ENCODE peak calls at places on chromosomes 3 and 15, in seven cellular contexts. S is HepG2; Z is ovary; P is kidney; T is CD8-positive, alpha-beta T cell; G is mammary epithelial cell; I is naive thymus-derived CD4-positive, alpha-beta T cell. V is an unnamed sample. For H3K4me1, the result is how much of the 10 kb centered on the place peaks cover.

GRCh38 chr3:8884630-8885290 is 78.5 kb downstream of the RAD18 start:
- DNase-seq in S (no peak), Z (no peak), P (no peak), T (no peak), G (peak), I (no peak), V (no peak)

GRCh38 chr3:137047240-137047639 is 89.5 kb downstream of the IL20RB start:
- DNase-seq in S (no peak), Z (no peak), P (no peak), T (no peak), G (no peak), I (no peak), V (no peak)

GRCh38 chr3:64494530-64494929 is 193.3 kb downstream of the ADAMTS9 start:
- DNase-seq in S (no peak), Z (no peak), P (no peak), T (no peak), G (no peak), I (no peak), V (no peak)

GRCh38 chr15:71708741-71709140 is 101.6 kb upstream of the NR2E3 start:
- DNase-seq in S (no peak), Z (peak), P (peak), T (no peak), G (no peak), I (no peak), V (no peak)

GRCh38 chr3:78880588-78881461 is 887.0 kb downstream of the ROBO1 start:
- DNase-seq in S (no peak), Z (no peak), P (no peak), T (no peak), G (no peak), I (no peak), V (no peak)

GRCh38 chr15:45377630-45378148 is 655 bp downstream of the GATM start:
- DNase-seq in S (no peak), Z (peak), P (peak), T (no peak), G (no peak), I (no peak), V (peak)

GRCh38 chr3:8283180-8283579 is 218.4 kb upstream of the LMCD1 start:
- DNase-seq in S (no peak), Z (no peak), P (no peak), T (no peak), G (no peak), I (no peak), V (no peak)

GRCh38 chr3:190038050-190038631 is 82.6 kb downstream of the P3H2 start:
- DNase-seq in S (no peak), Z (no peak), P (peak), T (no peak), G (peak), I (no peak), V (peak)

GRCh38 chr15:69976366-69976994 is 121.2 kb downstream of the TLE3 start:
- DNase-seq in S (peak), Z (no peak), P (no peak), T (peak), G (peak), I (no peak), V (no peak)

GRCh38 chr3:128683957-128684356 is 33.3 kb upstream of the RPN1 start:
- DNase-seq in S (no peak), Z (no peak), P (no peak), T (no peak), G (no peak), I (no peak), V (no peak)

GRCh38 chr3:123633530-123633929 is 48.7 kb upstream of the HACD2 start:
- DNase-seq in S (peak), Z (no peak), P (no peak), T (no peak), G (no peak), I (no peak), V (no peak)

GRCh38 chr3:157098121-157098822 is 61.7 kb downstream of the CCNL1 start:
- DNase-seq in S (no peak), Z (no peak), P (no peak), T (no peak), G (no peak), I (no peak), V (no peak)

GRCh38 chr3:32934150-32934742 is 17.2 kb upstream of the CCR4 start:
- DNase-seq in S (no peak), Z (no peak), P (no peak), T (no peak), G (no peak), I (no peak), V (peak)

GRCh38 chr3:40875581-40875980 is 323.7 kb upstream of the CTNNB1 start:
- DNase-seq in S (no peak), Z (no peak), P (no peak), T (no peak), G (no peak), I (no peak), V (no peak)

GRCh38 chr15:68376447-68377060 is 55.4 kb downstream of the ITGA11 start:
- DNase-seq in S (no peak), Z (peak), P (no peak), T (no peak), G (no peak), I (no peak), V (no peak)

GRCh38 chr3:193997228-193998192 is 138.4 kb upstream of the HES1 start:
- DNase-seq in S (no peak), Z (no peak), P (no peak), T (no peak), G (no peak), I (no peak), V (peak)

GRCh38 chr15:59303641-59304433 is 68.8 kb downstream of the MYO1E start:
- DNase-seq in S (peak), Z (peak), P (no peak), T (no peak), G (no peak), I (no peak), V (no peak)

GRCh38 chr15:70717237-70717793 is 46.0 kb downstream of the UACA start:
- DNase-seq in S (no peak), Z (no peak), P (no peak), T (no peak), G (no peak), I (no peak), V (no peak)

GRCh38 chr15:85354432-85354831 is 26.0 kb upstream of the AKAP13 start:
- DNase-seq in S (no peak), Z (no peak), P (no peak), T (no peak), G (no peak), I (no peak), V (no peak)

GRCh38 chr3:187403768-187404270 is 35.6 kb downstream of the RTP4 start:
- DNase-seq in S (peak), Z (no peak), P (no peak), T (no peak), G (peak), I (no peak), V (no peak)

GRCh38 chr3:73070675-73071575 is 9.5 kb downstream of the EBLN2 start:
- DNase-seq in S (peak), Z (no peak), P (no peak), T (no peak), G (no peak), I (no peak), V (no peak)

DNA sequence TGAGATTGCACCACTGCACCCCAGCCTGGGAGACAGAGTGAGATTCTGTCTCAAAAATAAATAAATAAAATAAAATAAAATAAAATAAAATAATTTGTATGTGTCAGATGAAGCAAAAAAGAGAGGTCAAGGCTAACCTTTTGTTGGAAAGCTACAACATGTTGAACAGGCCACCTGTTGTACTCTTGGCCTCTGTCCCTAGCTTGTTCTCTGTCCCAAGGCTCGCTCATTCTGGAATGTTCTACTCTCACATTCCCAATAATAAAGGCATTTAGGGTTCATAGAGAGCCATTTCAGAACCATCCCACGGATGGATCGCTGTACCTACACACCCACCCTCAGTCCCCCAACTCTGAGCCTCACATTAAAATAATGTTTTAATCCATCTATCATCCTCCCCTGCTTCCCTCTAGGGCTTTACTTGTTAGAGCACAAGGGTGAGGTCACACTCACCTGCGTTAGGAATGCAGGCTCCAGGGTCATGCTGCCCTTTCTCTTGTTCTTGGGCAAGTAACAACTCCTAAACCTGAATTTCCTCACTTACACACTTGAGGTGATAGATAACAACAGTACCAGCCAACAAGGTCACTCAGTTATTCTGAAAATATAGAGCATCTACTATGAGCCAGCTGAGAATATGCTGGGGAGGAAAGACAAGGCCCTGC is 24.9 kb upstream of the KCTD6 start:
- DNase-seq in S (no peak), Z (no peak), P (no peak), T (no peak), G (no peak), I (no peak), V (no peak)
- H3K4me1 ChIP-seq in S (under half), Z (under half), P (under half), T (under half), G (under half), I (under half), V (under half)

GRCh38 chr3:120353463-120353862 is 4.3 kb upstream of the LRRC58 start:
- DNase-seq in S (no peak), Z (no peak), P (no peak), T (no peak), G (no peak), I (no peak), V (no peak)

GRCh38 chr3:120355486-120355885 is 6.3 kb upstream of the LRRC58 start:
- DNase-seq in S (no peak), Z (no peak), P (no peak), T (no peak), G (no peak), I (no peak), V (no peak)

GRCh38 chr3:120352017-120352416 is 2.9 kb upstream of the LRRC58 start:
- DNase-seq in S (no peak), Z (no peak), P (no peak), T (no peak), G (no peak), I (no peak), V (no peak)

DNA sequence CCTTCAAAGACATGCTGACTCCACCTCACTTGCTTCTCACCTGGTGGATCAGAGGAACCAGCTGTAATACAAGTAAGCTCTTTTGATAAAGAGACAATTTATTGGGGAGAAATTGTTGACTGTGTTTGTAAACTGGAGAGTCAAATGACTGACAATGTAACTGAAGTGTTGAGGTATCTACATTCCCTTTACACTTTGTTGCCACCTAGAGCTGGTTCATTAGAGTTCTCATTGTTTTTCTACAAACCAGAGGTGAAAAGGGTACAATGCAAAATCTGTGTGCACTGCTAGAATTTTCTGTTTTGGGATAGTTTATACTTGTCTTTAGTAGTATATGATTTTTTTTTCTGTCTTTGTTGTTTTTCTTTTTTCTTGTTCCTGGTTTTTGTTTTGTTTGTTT is 8.7 kb upstream of the LRRC58 start:
- DNase-seq in S (no peak), Z (no peak), P (no peak), T (no peak), G (no peak), I (no peak), V (no peak)
- H3K4me1 ChIP-seq in S (under half), Z (under half), P (under half), T (under half), G (under half), I (under half), V (under half)

DNA sequence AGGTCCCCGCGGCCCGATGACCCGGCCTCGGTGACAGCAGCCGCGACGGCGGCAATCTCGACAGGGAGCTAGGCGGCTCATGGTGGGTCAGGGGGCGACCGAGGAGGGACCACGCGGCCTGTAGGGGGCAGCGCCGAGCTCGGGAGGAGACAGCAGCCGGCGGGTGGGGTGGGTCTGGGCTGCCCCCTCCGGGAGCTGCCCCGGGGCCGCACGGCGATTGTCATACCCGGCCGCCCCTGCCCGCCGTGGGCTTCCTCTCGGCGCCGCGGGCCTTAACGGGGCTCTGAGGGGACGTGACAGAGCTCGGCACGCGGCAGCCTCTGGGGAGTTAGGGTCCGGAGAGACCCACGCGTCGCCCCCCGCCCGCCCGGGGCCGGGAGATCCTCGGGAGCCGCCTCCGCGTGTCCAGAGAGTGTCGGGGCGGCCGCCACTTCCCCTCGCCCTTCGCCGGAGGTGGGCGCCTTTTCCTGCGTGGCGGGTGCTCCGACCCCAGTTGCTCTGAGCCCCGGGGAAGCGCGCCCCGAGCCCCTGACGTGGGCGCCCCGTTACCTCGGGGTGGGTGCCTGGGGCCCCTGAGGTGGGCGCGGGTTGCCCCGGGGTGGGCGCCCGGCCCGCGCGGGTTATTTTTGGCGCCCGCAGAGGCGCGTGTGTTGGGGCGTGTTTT is 539 bp upstream of the PLCL2 start:
- DNase-seq in S (no peak), Z (peak), P (peak), T (peak), G (no peak), I (peak), V (peak)
- H3K4me1 ChIP-seq in S (under half), Z (under half), P (under half), T (under half), G (under half), I (under half), V (under half)

DNA sequence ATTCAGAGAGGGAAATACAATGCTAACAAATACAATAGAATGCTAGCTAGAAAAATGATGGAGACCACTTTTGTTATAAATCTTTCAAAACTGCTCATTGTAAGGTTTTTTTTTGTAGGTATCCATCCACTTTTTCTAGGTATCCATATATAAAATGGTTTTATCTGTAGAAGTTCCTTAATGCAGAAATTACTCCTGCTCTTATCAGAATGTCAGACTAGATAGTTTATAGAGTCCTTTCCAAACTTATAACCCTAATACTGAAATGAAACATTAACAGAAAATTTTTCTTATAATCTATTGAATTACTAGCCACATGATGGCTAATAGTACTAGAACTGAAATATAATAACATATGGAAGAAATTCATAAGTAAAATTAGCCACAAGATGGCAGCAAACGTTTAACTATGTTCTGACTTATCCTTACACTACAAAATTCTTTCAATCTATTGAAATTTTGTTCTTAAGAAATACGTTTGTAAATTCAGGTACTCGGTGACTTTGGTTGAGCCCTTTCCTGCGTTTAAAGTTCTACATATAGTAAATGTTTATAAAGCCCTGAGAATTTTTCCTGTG is 58.5 kb downstream of the ECT2 start:
- DNase-seq in S (peak), Z (no peak), P (no peak), T (no peak), G (peak), I (no peak), V (no peak)
- H3K4me1 ChIP-seq in S (under half), Z (under half), P (under half), T (under half), G (under half), I (under half), V (under half)

DNA sequence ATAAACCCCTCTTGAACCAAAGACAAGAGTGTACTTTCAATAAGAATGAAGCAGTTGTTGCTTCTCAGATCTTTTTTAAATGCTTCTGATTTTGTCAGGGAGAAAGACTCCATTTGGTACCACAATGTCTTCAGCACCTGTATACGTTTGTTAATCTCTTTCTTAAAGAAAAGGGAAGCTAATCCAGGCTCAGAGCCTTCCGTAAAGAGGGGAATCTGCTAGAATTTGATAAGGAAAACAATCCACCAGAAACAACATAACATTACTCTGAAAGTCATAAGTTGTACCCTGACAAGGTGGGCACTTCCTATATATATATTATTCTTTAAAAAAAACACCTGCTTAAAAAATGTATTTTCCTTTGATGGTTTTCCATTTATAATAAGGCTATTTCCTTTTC is 19.8 kb downstream of the SH3BP5 start:
- DNase-seq in S (no peak), Z (no peak), P (no peak), T (no peak), G (no peak), I (no peak), V (no peak)
- H3K4me1 ChIP-seq in S (under half), Z (under half), P (under half), T (under half), G (under half), I (half or more), V (half or more)

GRCh38 chr3:184759666-184760200 is 47.9 kb upstream of the MAGEF1 start:
- DNase-seq in S (no peak), Z (no peak), P (peak), T (no peak), G (no peak), I (no peak), V (no peak)

GRCh38 chr3:184757010-184757651 is 45.3 kb upstream of the MAGEF1 start:
- DNase-seq in S (no peak), Z (peak), P (peak), T (no peak), G (peak), I (no peak), V (no peak)

GRCh38 chr3:184760337-184761119 is 48.7 kb upstream of the MAGEF1 start:
- DNase-seq in S (no peak), Z (no peak), P (peak), T (no peak), G (peak), I (no peak), V (no peak)

GRCh38 chr3:184756151-184756681 is 44.4 kb upstream of the MAGEF1 start:
- DNase-seq in S (no peak), Z (no peak), P (peak), T (no peak), G (no peak), I (no peak), V (no peak)

DNA sequence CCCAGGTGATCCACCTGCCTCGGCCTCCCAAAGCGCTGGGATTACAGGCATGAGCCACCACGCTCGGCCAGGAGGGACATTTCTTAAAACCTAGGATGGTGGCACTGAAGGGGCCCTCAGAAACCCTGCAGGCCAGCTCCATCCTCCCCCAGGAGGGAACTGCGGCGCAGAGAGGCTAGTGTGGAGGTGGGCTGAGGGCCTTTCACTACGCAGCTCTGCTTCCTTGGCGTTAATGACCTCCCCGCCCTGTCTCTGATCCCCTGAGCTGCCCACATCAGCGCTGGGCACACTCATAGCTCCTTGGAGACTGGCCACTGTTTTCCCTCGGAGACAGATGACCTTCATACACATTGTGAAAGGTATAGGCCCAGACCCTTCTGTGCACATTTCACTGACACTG is 46.2 kb upstream of the MAGEF1 start:
- DNase-seq in S (no peak), Z (no peak), P (peak), T (no peak), G (no peak), I (no peak), V (no peak)
- H3K4me1 ChIP-seq in S (under half), Z (under half), P (under half), T (under half), G (under half), I (under half), V (under half)

DNA sequence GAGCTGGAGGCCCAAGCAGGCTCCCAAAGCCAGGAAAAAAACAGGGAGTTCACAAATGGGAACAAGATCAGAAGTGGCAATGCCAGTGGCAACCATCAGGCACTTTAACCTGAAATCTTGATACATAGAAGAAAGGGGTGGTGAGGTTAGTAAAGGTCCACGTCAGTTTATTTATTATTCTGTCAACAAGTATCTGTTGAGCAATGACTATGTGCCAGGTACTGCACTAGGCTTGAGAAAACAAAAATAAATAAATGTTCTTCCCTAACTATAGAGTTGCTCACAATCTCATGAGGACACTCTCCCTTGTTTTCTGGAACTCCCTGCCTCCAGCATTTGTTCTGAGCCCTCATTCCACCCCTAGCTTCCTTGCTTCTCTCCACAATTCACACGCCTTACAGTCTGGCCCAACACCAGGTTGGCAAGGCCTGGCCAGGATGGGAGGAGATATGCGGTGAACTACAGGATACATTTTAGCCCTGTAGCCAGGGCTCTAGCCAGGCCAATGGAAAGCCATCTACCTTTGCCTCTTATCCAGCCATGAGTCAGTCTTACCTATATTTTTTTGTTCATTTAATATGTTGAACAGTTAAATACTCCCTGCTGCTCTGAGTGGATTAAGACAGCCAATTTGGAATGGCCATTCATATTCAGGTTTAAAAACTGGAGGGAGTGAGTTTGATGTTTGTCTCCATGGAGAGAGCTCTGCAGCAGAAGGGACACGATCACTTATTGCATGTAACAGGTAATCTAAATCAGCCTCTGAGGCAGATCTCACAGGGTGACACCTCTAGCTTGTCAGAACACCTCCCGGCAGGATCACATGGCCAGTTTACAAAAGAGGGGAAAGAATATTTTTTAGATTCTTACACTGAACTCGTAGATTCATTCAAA is 161.9 kb upstream of the ATP11B start:
- DNase-seq in S (no peak), Z (no peak), P (no peak), T (no peak), G (no peak), I (no peak), V (no peak)
- H3K4me1 ChIP-seq in S (under half), Z (under half), P (under half), T (under half), G (under half), I (under half), V (under half)

GRCh38 chr15:64247906-64248541 is 85.2 kb upstream of the PPIB start:
- DNase-seq in S (peak), Z (no peak), P (no peak), T (no peak), G (peak), I (no peak), V (no peak)
- H3K4me1 ChIP-seq in S (half or more), Z (under half), P (under half), T (under half), G (under half), I (under half), V (under half)

V was measured in upper lobe of right lung.